ENCODE peak calls at places on chromosomes 3 and 15, in nine cellular contexts. P is cardiac muscle cell; V is psoas muscle; D is mammary epithelial cell; M is upper lobe of right lung; I is effector memory CD4-positive, alpha-beta T cell; N is left ventricle myocardium inferior; L is body of pancreas; S is IMR-90. K is an unnamed sample.
A peak's percentile ranks its signal among the peaks of the same experiment; 100 is the strongest.

GRCh38 chr3:102796856-102797255 is 362.0 kb downstream of the ZPLD1 start:
- DNase-seq in P (no peak), V (no peak), D (peak; percentile 0), M (no peak), I (no peak), N (no peak), L (no peak), S (no peak), K (no peak)

GRCh38 chr15:31440754-31441298 is 114.2 kb downstream of the KLF13 start:
- DNase-seq in P (peak; percentile 56), V (peak; percentile 38), D (no peak), M (peak; percentile 83), I (no peak), N (peak; percentile 67), L (peak; percentile 62), S (peak; percentile 27), K (no peak)

GRCh38 chr3:133097214-133097613 is 59.0 kb downstream of the TMEM108 start:
- DNase-seq in P (peak; percentile 71), V (no peak), D (peak; percentile 32), M (no peak), I (no peak), N (no peak), L (no peak), S (peak; percentile 57), K (no peak)

GRCh38 chr15:20351448-20351961 is 190.1 kb downstream of the GOLGA6L6 start:
- DNase-seq in P (no peak), V (peak; percentile 25), D (no peak), M (peak; percentile 74), I (no peak), N (no peak), L (peak; percentile 30), S (no peak), K (no peak)

GRCh38 chr3:192090586-192090985 is 629.6 kb downstream of the PYDC2 start:
- DNase-seq in P (no peak), V (no peak), D (no peak), M (no peak), I (no peak), N (no peak), L (no peak), S (no peak), K (no peak)

GRCh38 chr3:49256152-49256551 is 20.9 kb downstream of the C3orf62 start:
- DNase-seq in P (no peak), V (no peak), D (no peak), M (peak; percentile 16), I (no peak), N (no peak), L (no peak), S (no peak), K (no peak)

GRCh38 chr3:47731066-47731465 is 50.6 kb downstream of the SMARCC1 start:
- DNase-seq in P (no peak), V (no peak), D (no peak), M (no peak), I (no peak), N (no peak), L (no peak), S (no peak), K (no peak)

GRCh38 chr3:18237251-18238005 is 187.7 kb downstream of the SATB1 start:
- DNase-seq in P (peak; percentile 33), V (no peak), D (peak; percentile 91), M (no peak), I (no peak), N (no peak), L (no peak), S (peak; percentile 64), K (no peak)

GRCh38 chr3:29065211-29065785 is 215.6 kb upstream of the RBMS3 start:
- DNase-seq in P (peak; percentile 97), V (peak; percentile 60), D (peak; percentile 99), M (peak; percentile 86), I (no peak), N (peak; percentile 27), L (peak; percentile 65), S (peak; percentile 99), K (peak; percentile 28)

GRCh38 chr3:89606151-89606550 is 498.7 kb downstream of the EPHA3 start:
- DNase-seq in P (peak; percentile 20), V (no peak), D (no peak), M (no peak), I (no peak), N (no peak), L (no peak), S (peak; percentile 9), K (no peak)

GRCh38 chr3:152322756-152323155 is 54.0 kb downstream of the MBNL1 start:
- DNase-seq in P (peak; percentile 47), V (no peak), D (no peak), M (no peak), I (no peak), N (no peak), L (no peak), S (no peak), K (no peak)

GRCh38 chr15:85690546-85691226 is 104.0 kb downstream of the KLHL25 start:
- DNase-seq in P (no peak), V (no peak), D (no peak), M (no peak), I (no peak), N (no peak), L (no peak), S (no peak), K (no peak)

GRCh38 chr3:65473746-65474145 is 565.0 kb downstream of the MAGI1 start:
- DNase-seq in P (peak; percentile 11), V (no peak), D (peak; percentile 59), M (no peak), I (no peak), N (no peak), L (no peak), S (peak; percentile 47), K (no peak)

GRCh38 chr15:43749690-43750345 is 3.6 kb downstream of the PDIA3 start:
- DNase-seq in P (peak; percentile 10), V (no peak), D (no peak), M (no peak), I (peak; percentile 17), N (no peak), L (peak; percentile 33), S (no peak), K (no peak)

GRCh38 chr15:43748376-43748775 is 2.1 kb downstream of the PDIA3 start:
- DNase-seq in P (peak; percentile 25), V (no peak), D (peak; percentile 4), M (no peak), I (no peak), N (no peak), L (no peak), S (peak; percentile 24), K (no peak)

DNA sequence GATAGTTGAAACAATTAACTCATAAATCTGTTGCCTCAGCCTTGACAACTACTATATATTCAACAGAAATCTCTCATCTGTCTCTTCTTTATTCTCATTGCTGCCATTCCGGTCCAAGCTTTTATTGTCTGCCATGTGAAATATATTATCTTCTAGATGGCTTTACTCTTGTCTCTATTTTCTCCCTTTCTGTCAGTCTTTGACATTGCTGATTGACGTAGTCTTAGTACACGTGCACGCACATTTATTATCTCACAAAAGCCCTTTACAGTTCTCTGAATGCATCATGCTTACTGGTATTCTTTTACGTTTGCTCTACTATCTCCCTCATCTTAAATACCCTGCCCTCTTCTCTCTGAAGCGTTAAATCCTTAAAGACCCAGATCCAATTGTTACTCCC is 5.6 kb downstream of the PDIA3 start:
- DNase-seq in P (no peak), V (no peak), D (no peak), M (no peak), I (no peak), N (no peak), L (no peak), S (no peak), K (no peak)
- H3K4me1 ChIP-seq in P (peaks cover 3% of the 10 kb centered on the region), V (peaks cover 13% of the 10 kb centered on the region), D (peaks cover 24% of the 10 kb centered on the region), M (peaks cover 48% of the 10 kb centered on the region), I (peaks cover 26% of the 10 kb centered on the region), N (peaks cover 72% of the 10 kb centered on the region), L (peaks cover 61% of the 10 kb centered on the region), S (peaks cover 3% of the 10 kb centered on the region), K (peaks cover 16% of the 10 kb centered on the region)

DNA sequence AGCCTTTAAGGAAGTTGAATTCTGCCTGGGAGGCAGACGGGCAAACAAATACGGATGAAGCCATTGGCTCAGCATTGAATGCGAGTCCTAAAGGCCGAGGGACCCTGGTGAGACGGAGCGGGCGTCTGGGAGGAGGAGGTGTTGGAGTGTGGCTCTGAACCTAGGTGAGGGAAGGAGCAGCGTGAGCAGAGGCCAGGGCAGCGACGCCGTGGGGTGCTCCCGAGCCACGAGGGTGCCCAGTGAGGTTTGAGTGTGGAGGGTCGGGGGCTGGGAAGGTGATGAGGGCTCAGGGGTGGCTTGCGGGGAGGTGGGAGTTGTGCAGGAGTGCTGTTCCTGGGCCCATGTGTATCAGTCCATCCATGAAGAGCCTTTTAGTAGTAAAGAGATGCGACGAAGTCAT is 17.0 kb downstream of the CORO2B start:
- DNase-seq in P (no peak), V (no peak), D (no peak), M (no peak), I (no peak), N (peak; percentile 12), L (no peak), S (no peak), K (no peak)
- H3K4me1 ChIP-seq in P (peaks cover 12% of the 10 kb centered on the region), V (no peaks in the 10 kb centered on the region), D (peaks cover 5% of the 10 kb centered on the region), M (peaks cover 8% of the 10 kb centered on the region), I (no peaks in the 10 kb centered on the region), N (peaks cover 82% of the 10 kb centered on the region), L (no peaks in the 10 kb centered on the region), S (peaks cover 28% of the 10 kb centered on the region), K (peaks cover 13% of the 10 kb centered on the region)

GRCh38 chr15:79881668-79882067 is 15.1 kb downstream of the MTHFS start:
- DNase-seq in P (no peak), V (no peak), D (no peak), M (no peak), I (no peak), N (no peak), L (no peak), S (no peak), K (no peak)
- H3K4me1 ChIP-seq in P (peaks cover 11% of the 10 kb centered on the region), V (no peaks in the 10 kb centered on the region), D (no peaks in the 10 kb centered on the region), M (no peaks in the 10 kb centered on the region), I (no peaks in the 10 kb centered on the region), N (peaks cover 9% of the 10 kb centered on the region), L (peaks cover 51% of the 10 kb centered on the region), S (no peaks in the 10 kb centered on the region), K (peaks cover 10% of the 10 kb centered on the region)

GRCh38 chr15:64845183-64845611 is 3.5 kb downstream of the PLEKHO2 start:
- DNase-seq in P (peak; percentile 71), V (no peak), D (no peak), M (no peak), I (no peak), N (peak; percentile 50), L (no peak), S (no peak), K (no peak)

GRCh38 chr15:64844576-64845140 is 2.9 kb downstream of the PLEKHO2 start:
- DNase-seq in P (no peak), V (no peak), D (no peak), M (no peak), I (no peak), N (no peak), L (no peak), S (no peak), K (no peak)

GRCh38 chr15:64846246-64846645 is 4.5 kb downstream of the PLEKHO2 start:
- DNase-seq in P (peak; percentile 44), V (no peak), D (no peak), M (no peak), I (no peak), N (no peak), L (no peak), S (no peak), K (no peak)

GRCh38 chr15:64847016-64847415 is 5.3 kb downstream of the PLEKHO2 start:
- DNase-seq in P (no peak), V (no peak), D (peak; percentile 57), M (no peak), I (no peak), N (no peak), L (no peak), S (no peak), K (no peak)

DNA sequence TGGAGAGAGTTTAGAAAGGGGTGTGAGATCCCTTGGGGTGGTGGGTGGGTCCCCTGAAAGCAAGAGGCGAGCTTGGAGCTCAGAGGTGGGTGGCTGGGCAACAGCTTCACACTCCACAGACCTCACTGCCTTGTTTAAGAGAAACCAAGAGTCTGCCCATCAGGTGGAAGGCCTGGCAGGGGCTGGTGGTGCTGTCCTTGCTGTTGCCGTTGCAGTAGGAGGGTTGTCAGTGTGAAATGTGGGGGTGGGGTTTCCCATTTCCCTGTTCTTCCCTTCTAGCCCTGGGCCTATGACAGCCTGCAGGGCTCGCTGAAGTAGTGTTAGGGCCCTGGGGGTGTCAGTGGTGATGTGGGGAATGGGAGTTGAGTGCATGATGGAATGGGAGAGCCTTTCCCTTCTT is 4.1 kb downstream of the PLEKHO2 start:
- DNase-seq in P (no peak), V (no peak), D (no peak), M (no peak), I (no peak), N (no peak), L (no peak), S (no peak), K (no peak)
- H3K4me1 ChIP-seq in P (peaks cover 16% of the 10 kb centered on the region), V (peaks cover 6% of the 10 kb centered on the region), D (peaks cover 56% of the 10 kb centered on the region), M (peaks cover 44% of the 10 kb centered on the region), I (peaks cover 43% of the 10 kb centered on the region), N (peaks cover 73% of the 10 kb centered on the region), L (peaks cover 22% of the 10 kb centered on the region), S (peaks cover 32% of the 10 kb centered on the region), K (peaks cover 10% of the 10 kb centered on the region)

K was measured in HAP-1.